ENCODE peak calls at places on chromosome 6, in nine cellular contexts. R is pancreas, I is mammary epithelial cell, K is ovary, H is cardiac muscle cell, O is body of pancreas, C is endodermal cell, J is tibial nerve, M is fibroblast of lung. B is an unnamed sample. For H3K4me1, the result is how much of the 10 kb centered on the place peaks cover.

GRCh38 chr6:20351529-20351928 is 50.1 kb upstream of the E2F3 start:
- DNase-seq in R (no peak), I (no peak), K (no peak), H (no peak), O (no peak), C (no peak), J (no peak), M (no peak), B (no peak)

GRCh38 chr6:147930743-147931142 is 411.9 kb upstream of the SASH1 start:
- DNase-seq in R (no peak), I (peak), K (no peak), H (no peak), O (no peak), C (no peak), J (no peak), M (no peak), B (no peak)

GRCh38 chr6:6586671-6587526 is 1.6 kb upstream of the LY86 start:
- DNase-seq in R (no peak), I (no peak), K (no peak), H (no peak), O (no peak), C (no peak), J (no peak), M (no peak), B (no peak)

GRCh38 chr6:148342146-148343027 is at the start of gene SASH1:
- DNase-seq in R (peak), I (peak), K (peak), H (peak), O (peak), C (peak), J (peak), M (peak), B (no peak)

GRCh38 chr6:149278996-149279395 is 38.5 kb upstream of the TAB2 start:
- DNase-seq in R (no peak), I (no peak), K (no peak), H (no peak), O (no peak), C (no peak), J (no peak), M (no peak), B (no peak)

GRCh38 chr6:51257938-51258337 is 439.3 kb downstream of the TFAP2B start:
- DNase-seq in R (no peak), I (no peak), K (no peak), H (no peak), O (no peak), C (no peak), J (no peak), M (no peak), B (no peak)

GRCh38 chr6:64415936-64416335 is 780.3 kb downstream of the PHF3 start:
- DNase-seq in R (no peak), I (no peak), K (no peak), H (peak), O (no peak), C (no peak), J (no peak), M (no peak), B (no peak)

GRCh38 chr6:52612336-52613096 is 35.7 kb upstream of the TRAM2 start:
- DNase-seq in R (no peak), I (no peak), K (no peak), H (peak), O (no peak), C (no peak), J (no peak), M (peak), B (no peak)

GRCh38 chr6:113908801-113909200 is 51.7 kb downstream of the MARCKS start:
- DNase-seq in R (no peak), I (no peak), K (no peak), H (peak), O (no peak), C (no peak), J (no peak), M (peak), B (no peak)

GRCh38 chr6:149863846-149864577 is at the start of gene LRP11:
- DNase-seq in R (peak), I (peak), K (peak), H (peak), O (peak), C (peak), J (peak), M (peak), B (peak)

GRCh38 chr6:90610291-90610670 is 23.4 kb upstream of the MAP3K7 start:
- DNase-seq in R (no peak), I (no peak), K (peak), H (peak), O (no peak), C (peak), J (no peak), M (no peak), B (no peak)

GRCh38 chr6:75421316-75422023 is 72.1 kb downstream of the FILIP1 start:
- DNase-seq in R (no peak), I (no peak), K (no peak), H (no peak), O (no peak), C (no peak), J (no peak), M (no peak), B (no peak)

GRCh38 chr6:96724641-96725040 is 112.6 kb downstream of the GPR63 start:
- DNase-seq in R (no peak), I (no peak), K (no peak), H (no peak), O (no peak), C (no peak), J (no peak), M (no peak), B (no peak)

GRCh38 chr6:168507297-168507696 is 66.3 kb downstream of the SMOC2 start:
- DNase-seq in R (no peak), I (no peak), K (no peak), H (no peak), O (peak), C (peak), J (no peak), M (no peak), B (no peak)

GRCh38 chr6:68777956-68778355 is 142.9 kb downstream of the ADGRB3 start:
- DNase-seq in R (no peak), I (no peak), K (no peak), H (peak), O (no peak), C (no peak), J (peak), M (peak), B (no peak)

GRCh38 chr6:31158863-31159855 is 770 bp downstream of the TCF19 start:
- DNase-seq in R (no peak), I (peak), K (no peak), H (peak), O (no peak), C (peak), J (peak), M (peak), B (peak)

GRCh38 chr6:167337675-167338449 is 13.0 kb downstream of the TTLL2 start:
- DNase-seq in R (no peak), I (no peak), K (no peak), H (no peak), O (no peak), C (no peak), J (no peak), M (no peak), B (no peak)
- H3K4me1 ChIP-seq in R (under half), I (under half), K (under half), H (under half), O (under half), C (under half), J (under half), M (under half), B (under half)

GRCh38 chr6:151676460-151676807 is 131.0 kb upstream of the ESR1 start:
- DNase-seq in R (no peak), I (no peak), K (no peak), H (no peak), O (no peak), C (no peak), J (no peak), M (no peak), B (no peak)

GRCh38 chr6:151677427-151677826 is 130.1 kb upstream of the ESR1 start:
- DNase-seq in R (no peak), I (no peak), K (no peak), H (no peak), O (no peak), C (no peak), J (no peak), M (no peak), B (no peak)

GRCh38 chr6:151674578-151674977 is 132.9 kb upstream of the ESR1 start:
- DNase-seq in R (no peak), I (no peak), K (no peak), H (no peak), O (no peak), C (no peak), J (no peak), M (no peak), B (no peak)

GRCh38 chr6:151679081-151679480 is 128.4 kb upstream of the ESR1 start:
- DNase-seq in R (no peak), I (peak), K (no peak), H (peak), O (peak), C (no peak), J (no peak), M (peak), B (no peak)

DNA sequence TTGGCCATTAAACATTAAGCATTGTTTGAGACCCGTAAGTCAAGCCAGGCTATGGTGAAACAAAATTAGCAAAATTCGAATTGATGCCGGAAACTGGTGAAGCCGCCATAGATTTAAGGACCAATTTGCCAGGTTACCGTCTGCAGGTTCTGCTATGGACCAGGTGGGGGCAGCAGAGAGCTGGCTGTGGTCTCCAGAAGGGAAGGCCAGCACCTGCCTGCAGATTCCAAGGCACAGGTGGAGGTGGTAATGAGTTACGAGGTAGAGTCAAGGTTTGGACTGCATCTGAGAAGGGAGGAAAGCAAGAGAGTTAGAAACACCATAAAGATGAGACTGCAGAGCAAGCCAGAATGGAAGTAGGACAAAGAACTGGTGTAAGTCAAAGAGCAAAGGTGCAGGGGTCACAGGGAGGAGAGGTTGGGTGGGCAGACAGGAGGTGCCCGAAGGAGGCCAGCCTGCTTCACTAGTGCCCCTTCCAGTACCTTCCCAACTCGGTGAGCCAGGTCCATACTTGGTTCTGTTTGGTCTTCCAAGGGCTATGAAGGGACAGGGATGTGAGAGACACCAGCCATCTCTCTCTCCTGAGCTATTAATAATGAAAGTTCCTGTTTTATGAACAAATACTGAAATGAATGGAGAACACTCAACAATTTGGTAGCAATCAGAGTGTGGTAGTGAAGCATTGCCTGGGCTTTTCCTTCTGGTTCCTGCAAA is 131.6 kb upstream of the ESR1 start:
- DNase-seq in R (peak), I (peak), K (no peak), H (peak), O (peak), C (peak), J (no peak), M (peak), B (peak)
- H3K4me3 ChIP-seq in R (no peak), I (no peak), K (no peak), H (no peak), O (no peak), C (no peak), J (no peak), M (no peak), B (no peak)

DNA sequence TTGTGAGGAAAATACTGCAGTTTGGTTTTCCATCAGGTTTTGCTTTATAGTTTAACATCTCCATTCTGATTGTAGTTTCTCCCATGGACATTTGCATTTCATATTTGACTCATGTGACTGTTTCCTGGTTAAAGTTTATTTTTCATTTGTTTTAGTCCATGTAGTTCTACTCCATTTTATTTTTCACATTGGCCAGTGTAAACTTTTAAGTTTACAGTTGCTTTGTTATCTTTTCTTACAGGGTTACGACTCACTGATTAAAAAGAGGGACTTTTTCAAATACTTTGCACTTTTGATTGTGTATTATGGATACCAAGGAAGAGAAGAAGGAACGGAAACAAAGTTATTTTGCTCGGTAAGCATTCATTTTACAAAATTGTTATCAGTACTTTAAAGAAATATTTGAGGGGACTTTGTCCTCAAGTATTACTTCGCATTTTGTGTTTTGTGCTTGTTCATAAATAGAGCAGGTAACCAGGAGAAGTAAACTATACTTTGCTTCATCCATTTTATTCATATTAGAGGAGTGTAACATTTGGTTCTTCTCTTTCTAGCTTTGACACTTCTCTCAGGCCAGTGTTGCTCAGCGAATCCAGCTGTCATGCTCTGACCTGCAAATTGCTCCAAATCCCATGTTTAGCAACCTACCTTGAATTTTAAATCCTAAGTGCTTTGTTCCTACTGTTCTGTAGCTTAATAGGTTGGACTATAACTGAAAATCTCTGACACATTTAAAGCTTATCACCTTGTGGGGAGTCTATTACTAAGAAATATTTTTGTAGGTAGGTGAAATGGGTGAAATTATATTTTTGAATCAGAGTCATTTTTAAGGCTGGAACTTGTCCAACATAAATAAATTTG is 24.5 kb downstream of the NCOA7 start:
- DNase-seq in R (no peak), I (no peak), K (no peak), H (peak), O (no peak), C (no peak), J (no peak), M (no peak), B (no peak)
- H3K27ac ChIP-seq in R (peak), I (no peak), K (peak), H (no peak), O (peak), C (no peak), J (no peak), M (no peak), B (no peak)

GRCh38 chr6:112030965-112031660 is 22.8 kb upstream of the CCN6 start:
- DNase-seq in R (no peak), I (no peak), K (no peak), H (no peak), O (no peak), C (no peak), J (no peak), M (no peak), B (no peak)
- H3K4me1 ChIP-seq in R (under half), I (under half), K (under half), H (under half), O (under half), C (under half), J (under half), M (under half), B (half or more)

GRCh38 chr6:29667158-29667557 is 10.3 kb downstream of the MOG start:
- DNase-seq in R (no peak), I (no peak), K (no peak), H (peak), O (no peak), C (peak), J (no peak), M (no peak), B (no peak)
- H3K4me3 ChIP-seq in R (no peak), I (no peak), K (no peak), H (no peak), O (no peak), C (no peak), J (no peak), M (no peak), B (no peak)

DNA sequence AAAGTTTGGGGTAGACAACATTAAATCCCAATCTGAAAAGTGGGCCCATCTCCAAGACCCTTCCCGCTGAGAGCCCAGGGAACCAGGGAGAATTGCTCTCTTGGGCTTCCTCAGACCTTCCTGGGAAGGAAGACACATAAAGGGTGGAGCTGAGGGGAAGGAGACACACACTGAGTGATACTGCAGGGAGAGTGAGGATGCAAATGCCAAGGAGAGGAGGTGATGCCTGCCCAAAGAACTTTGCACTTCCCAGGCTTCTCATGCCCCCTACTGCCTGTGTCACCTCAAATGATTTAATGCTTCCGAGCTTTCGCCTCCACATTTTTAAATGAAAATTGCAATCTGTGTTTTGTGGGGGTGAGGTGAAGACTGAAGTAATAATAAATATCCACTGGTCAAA is 7.5 kb upstream of the BTN2A1 start:
- DNase-seq in R (no peak), I (no peak), K (no peak), H (no peak), O (no peak), C (no peak), J (no peak), M (no peak), B (no peak)
- H3K27ac ChIP-seq in R (no peak), I (no peak), K (no peak), H (no peak), O (no peak), C (no peak), J (no peak), M (no peak), B (no peak)

DNA sequence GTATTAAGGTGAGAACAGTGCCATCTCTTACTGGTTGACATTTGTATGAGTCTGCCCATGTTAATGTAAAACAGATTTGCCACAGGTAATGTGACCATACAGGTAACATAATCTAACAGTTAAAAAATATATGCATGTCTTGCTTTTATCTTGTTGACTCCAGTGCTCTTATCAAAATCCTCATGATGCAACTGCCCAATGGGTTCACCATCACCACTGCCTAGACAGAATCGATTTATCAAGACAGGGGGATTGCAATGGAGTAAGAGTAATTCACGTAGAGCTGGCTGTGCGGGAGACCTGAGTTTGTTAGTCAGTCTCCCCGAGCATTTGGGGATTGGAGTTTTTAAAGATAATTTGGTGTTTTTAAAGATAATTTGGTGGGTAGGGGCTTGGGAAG is 19.2 kb downstream of the SNX9 start:
- DNase-seq in R (no peak), I (no peak), K (no peak), H (no peak), O (no peak), C (no peak), J (no peak), M (no peak), B (no peak)
- H3K4me1 ChIP-seq in R (under half), I (half or more), K (under half), H (under half), O (under half), C (under half), J (under half), M (under half), B (under half)

GRCh38 chr6:105458061-105458460 is 55.2 kb upstream of the PREP start:
- DNase-seq in R (no peak), I (no peak), K (no peak), H (no peak), O (no peak), C (no peak), J (no peak), M (no peak), B (no peak)

GRCh38 chr6:105449756-105450390 is 47.0 kb upstream of the PREP start:
- DNase-seq in R (no peak), I (no peak), K (no peak), H (no peak), O (no peak), C (no peak), J (no peak), M (peak), B (no peak)

GRCh38 chr6:105452376-105452775 is 49.5 kb upstream of the PREP start:
- DNase-seq in R (no peak), I (no peak), K (no peak), H (no peak), O (no peak), C (no peak), J (no peak), M (no peak), B (no peak)

GRCh38 chr6:105452924-105453756 is 50.3 kb upstream of the PREP start:
- DNase-seq in R (no peak), I (no peak), K (no peak), H (no peak), O (peak), C (no peak), J (no peak), M (no peak), B (peak)

GRCh38 chr6:105453968-105454367 is 51.1 kb upstream of the PREP start:
- DNase-seq in R (no peak), I (no peak), K (no peak), H (no peak), O (no peak), C (no peak), J (no peak), M (peak), B (no peak)
- H3K4me3 ChIP-seq in R (no peak), I (no peak), K (no peak), H (no peak), O (no peak), C (no peak), J (no peak), M (no peak), B (no peak)